ENCODE peak calls at places on chromosomes 6 and 20, in four cellular contexts. K is HCT116, E is OCI-LY7, M is hepatocyte. X is an unnamed sample.

GRCh38 chr20:22423190-22423832 is 161.1 kb downstream of the FOXA2 start:
- DNase-seq in E (no peak), M (no peak), K (no peak), X (no peak)

GRCh38 chr6:25138024-25138696 is 141.0 kb upstream of the CARMIL1 start:
- DNase-seq in M (peak), K (no peak), E (peak), X (no peak)

GRCh38 chr20:20832715-20833114 is 120.3 kb upstream of the RALGAPA2 start:
- DNase-seq in K (no peak), M (no peak), E (no peak), X (no peak)

GRCh38 chr20:12966468-12967085 is 42.2 kb upstream of the SPTLC3 start:
- DNase-seq in M (peak), E (no peak), K (no peak), X (no peak)

GRCh38 chr6:136290406-136291010 is 862 bp upstream of the BCLAF1 start:
- DNase-seq in E (peak), M (peak), K (peak), X (peak)

GRCh38 chr6:85354761-85355618 is 94.9 kb upstream of the NT5E start:
- DNase-seq in E (peak), M (peak), K (peak), X (peak)

GRCh38 chr6:160141001-160141726 is 19.5 kb downstream of the SLC22A1 start:
- DNase-seq in M (peak), E (no peak), K (no peak), X (no peak)

GRCh38 chr20:62928246-62928939 is 2.1 kb upstream of the DIDO1 start:
- DNase-seq in K (no peak), E (no peak), M (no peak), X (no peak)

GRCh38 chr6:27375613-27376079 is 12.9 kb upstream of the ZNF391 start:
- DNase-seq in E (no peak), M (peak), K (no peak), X (no peak)

GRCh38 chr6:111777357-111777756 is 95.9 kb downstream of the FYN start:
- DNase-seq in K (no peak), E (no peak), M (no peak), X (peak)

GRCh38 chr20:38109025-38109541 is 56.0 kb downstream of the TGM2 start:
- DNase-seq in M (no peak), K (no peak), E (no peak), X (no peak)

GRCh38 chr6:133337312-133337711 is 96.2 kb downstream of the EYA4 start:
- DNase-seq in E (no peak), M (no peak), K (no peak), X (no peak)

GRCh38 chr6:89118931-89119330 is 1.1 kb upstream of the SRSF12 start:
- DNase-seq in M (no peak), E (no peak), K (no peak), X (no peak)

GRCh38 chr20:50120935-50121693 is 8.2 kb upstream of the UBE2V1 start:
- DNase-seq in E (peak), M (peak), K (peak), X (peak)

GRCh38 chr6:158764941-158765340 is 54.2 kb downstream of the EZR start:
- DNase-seq in M (peak), E (no peak), K (no peak), X (no peak)

GRCh38 chr6:89085409-89086012 is 5.0 kb downstream of the PNRC1 start:
- DNase-seq in M (no peak), E (no peak), K (no peak), X (no peak)

GRCh38 chr6:23269436-23269835 is 700.1 kb downstream of the HDGFL1 start:
- DNase-seq in K (no peak), E (no peak), M (no peak), X (no peak)

GRCh38 chr6:35262596-35262995 is 3.1 kb downstream of the ZNF76 start:
- DNase-seq in M (no peak), K (no peak), E (no peak), X (no peak)
- H3K4me2 ChIP-seq in M (no peak), K (peak), E (no peak), X (no peak)

GRCh38 chr6:113120577-113121285 is 736.4 kb upstream of the MARCKS start:
- DNase-seq in M (peak), E (no peak), K (peak), X (peak)
- H3K4me2 ChIP-seq in M (peak), E (no peak), K (peak), X (peak)

GRCh38 chr20:19222520-19223040 is 10.1 kb downstream of the SLC24A3 start:
- DNase-seq in E (no peak), M (no peak), K (no peak), X (no peak)
- H3K4me2 ChIP-seq in E (no peak), M (no peak), K (no peak), X (no peak)

GRCh38 chr6:148891027-148891783 is 144.4 kb downstream of the UST start:
- DNase-seq in K (no peak), M (no peak), E (no peak), X (no peak)
- H3K4me2 ChIP-seq in K (no peak), M (no peak), E (no peak), X (no peak)

GRCh38 chr6:33306356-33306755 is 7.5 kb downstream of the TAPBP start:
- DNase-seq in M (no peak), K (no peak), E (no peak), X (no peak)
- H3K4me2 ChIP-seq in M (no peak), K (no peak), E (no peak), X (no peak)

DNA sequence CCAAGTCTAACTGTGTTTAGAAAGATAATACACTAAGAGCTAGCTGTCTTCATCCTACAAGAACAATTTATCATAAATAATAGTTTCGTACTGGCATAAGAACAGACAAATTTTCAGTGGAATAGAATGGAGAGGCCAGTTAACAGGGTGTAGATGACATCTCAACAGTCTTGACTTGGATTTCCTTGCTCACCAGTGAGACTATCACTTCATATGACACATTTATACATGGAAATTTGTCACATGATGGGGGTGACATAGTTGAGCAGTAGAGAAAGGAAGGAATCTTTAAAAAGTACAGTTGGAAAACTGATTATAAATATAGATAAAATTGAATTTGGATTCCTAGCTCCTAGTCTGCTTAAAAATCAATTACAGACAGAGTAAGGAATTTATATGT is 35.7 kb downstream of the TNFAIP3 start:
- DNase-seq in E (no peak), M (no peak), K (no peak), X (no peak)
- H3K4me2 ChIP-seq in E (no peak), M (no peak), K (no peak), X (no peak)

GRCh38 chr6:7163661-7164071 is 55.9 kb downstream of the RREB1 start:
- DNase-seq in K (no peak), E (no peak), M (no peak), X (no peak)

GRCh38 chr6:7165736-7166296 is 58.1 kb downstream of the RREB1 start:
- DNase-seq in K (no peak), E (no peak), M (no peak), X (no peak)

GRCh38 chr6:7165002-7165735 is 57.4 kb downstream of the RREB1 start:
- DNase-seq in K (no peak), E (no peak), M (peak), X (no peak)

GRCh38 chr6:7166410-7167293 is 58.9 kb downstream of the RREB1 start:
- DNase-seq in K (no peak), M (no peak), E (no peak), X (no peak)

DNA sequence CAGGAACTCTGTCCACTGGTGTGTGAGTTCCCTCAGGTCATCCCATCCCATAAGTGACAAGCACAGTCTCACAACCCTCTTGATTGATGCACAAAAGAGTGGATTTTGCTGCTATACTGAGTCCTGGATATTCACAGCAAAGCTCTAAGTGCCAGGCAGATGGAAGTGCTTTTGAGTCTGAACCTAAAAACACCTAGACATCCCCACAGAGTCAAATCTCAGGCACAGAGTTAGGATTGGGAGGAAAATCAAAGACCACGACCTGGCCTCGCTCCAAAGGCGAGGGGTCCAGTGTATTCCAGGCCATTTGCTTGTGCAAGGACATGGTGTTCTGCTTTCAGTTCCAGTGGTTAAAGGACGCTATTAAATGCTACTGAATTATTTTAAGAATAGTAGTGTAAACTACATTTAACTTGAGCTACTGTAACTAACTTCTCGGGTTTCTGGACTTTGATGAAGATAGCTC is 56.8 kb downstream of the RREB1 start:
- DNase-seq in E (no peak), K (no peak), M (no peak), X (no peak)
- H3K4me2 ChIP-seq in E (no peak), K (no peak), M (peak), X (no peak)

GRCh38 chr6:107506145-107506544 is 16.2 kb downstream of the SOBP start:
- DNase-seq in K (no peak), E (no peak), M (no peak), X (peak)

GRCh38 chr6:107509506-107509905 is 19.6 kb downstream of the SOBP start:
- DNase-seq in K (no peak), E (no peak), M (no peak), X (peak)

GRCh38 chr6:107510108-107510507 is 20.2 kb downstream of the SOBP start:
- DNase-seq in E (no peak), K (no peak), M (no peak), X (no peak)

DNA sequence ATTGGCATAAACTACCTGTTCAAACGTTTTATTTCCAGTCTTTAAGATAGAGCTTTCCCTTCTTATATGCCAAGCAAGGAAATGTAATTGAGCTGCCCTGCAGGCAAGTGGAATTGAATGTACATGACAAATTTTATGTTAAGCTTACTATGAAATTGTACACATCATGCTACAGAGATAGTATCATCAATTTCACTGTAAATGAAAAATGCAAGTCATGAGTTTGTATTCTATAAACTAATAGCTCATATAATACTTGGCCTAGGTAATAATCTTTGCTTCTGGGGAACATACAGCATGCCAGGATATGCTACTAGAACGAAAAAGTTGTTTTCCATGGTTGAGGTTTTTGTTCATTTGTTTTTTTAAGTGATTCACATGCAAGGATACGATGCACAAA is 14.7 kb downstream of the SOBP start:
- DNase-seq in K (no peak), M (no peak), E (no peak), X (no peak)
- H3K4me2 ChIP-seq in K (no peak), M (no peak), E (no peak), X (no peak)